ENCODE peak calls at places on chromosomes 13 and 19, in four cellular contexts. N is mammary epithelial cell; Y is effector memory CD4-positive, alpha-beta T cell; R is tibial nerve. J is an unnamed sample.

GRCh38 chr19:7188682-7189629 is 105.3 kb downstream of the INSR start:
- DNase-seq in N (no peak), R (no peak), Y (no peak), J (no peak)

GRCh38 chr13:41178040-41178439 is 16.3 kb downstream of the KBTBD7 start:
- DNase-seq in R (no peak), N (peak; percentile 20), Y (no peak), J (no peak)

GRCh38 chr19:30666301-30666803 is 294.2 kb downstream of the ZNF536 start:
- DNase-seq in N (peak; percentile 16), R (peak; percentile 65), Y (no peak), J (no peak)

GRCh38 chr19:10316229-10317044 is 622 bp upstream of the FDX2 start:
- DNase-seq in N (no peak), Y (no peak), R (no peak), J (no peak)

GRCh38 chr13:46951516-46951915 is 54.7 kb upstream of the HTR2A start:
- DNase-seq in Y (no peak), N (peak; percentile 95), R (no peak), J (no peak)

GRCh38 chr13:97268772-97269171 is 46.6 kb downstream of the MBNL2 start:
- DNase-seq in R (no peak), N (no peak), Y (no peak), J (no peak)

GRCh38 chr13:73536865-73537264 is 478.1 kb downstream of the KLF5 start:
- DNase-seq in N (no peak), Y (no peak), R (no peak), J (no peak)

GRCh38 chr19:57271280-57271679 is 9.0 kb upstream of the ZNF460 start:
- DNase-seq in Y (no peak), R (no peak), N (no peak), J (no peak)

GRCh38 chr13:36673838-36674326 is at the start of gene SERTM1:
- DNase-seq in Y (no peak), R (no peak), N (peak; percentile 27), J (no peak)

GRCh38 chr19:49749055-49749716 is 13.9 kb downstream of the TSKS start:
- DNase-seq in N (no peak), Y (no peak), R (no peak), J (no peak)

GRCh38 chr19:15091918-15092753 is 10.1 kb downstream of the OR1I1 start:
- DNase-seq in N (peak; percentile 41), Y (no peak), R (peak; percentile 85), J (no peak)

GRCh38 chr13:29707876-29708543 is 112.5 kb upstream of the SLC7A1 start:
- DNase-seq in R (no peak), Y (no peak), N (peak; percentile 52), J (no peak)

GRCh38 chr13:80040977-80041310 is 300.0 kb downstream of the SPRY2 start:
- DNase-seq in Y (no peak), N (no peak), R (no peak), J (no peak)

GRCh38 chr19:29837448-29837961 is 25.7 kb downstream of the CCNE1 start:
- DNase-seq in R (no peak), N (no peak), Y (no peak), J (no peak)

GRCh38 chr13:85651440-85651839 is 147.8 kb downstream of the SLITRK6 start:
- DNase-seq in R (no peak), N (peak; percentile 90), Y (no peak), J (peak; percentile 11)

GRCh38 chr19:56142897-56143434 is 1.9 kb downstream of the ZNF444 start:
- DNase-seq in Y (no peak), R (no peak), N (no peak), J (no peak)

GRCh38 chr19:50427997-50428425 is 4.7 kb upstream of the MYBPC2 start:
- DNase-seq in Y (no peak), N (no peak), R (peak; percentile 68), J (peak; percentile 96)

GRCh38 chr19:2558543-2558942 is 82.6 kb downstream of the GADD45B start:
- DNase-seq in N (no peak), R (no peak), Y (no peak), J (no peak)

GRCh38 chr13:31514932-31515331 is 224.4 kb upstream of the RXFP2 start:
- DNase-seq in R (no peak), N (no peak), Y (no peak), J (no peak)

GRCh38 chr13:98751397-98752110 is 918 bp downstream of the SLC15A1 start:
- DNase-seq in Y (no peak), N (no peak), R (no peak), J (no peak)

GRCh38 chr19:13866463-13867046 is 10.4 kb upstream of the NANOS3 start:
- DNase-seq in R (no peak), N (no peak), Y (no peak), J (no peak)

GRCh38 chr19:23071087-23071511 is 45.7 kb upstream of the ZNF730 start:
- DNase-seq in R (no peak), N (no peak), Y (no peak), J (no peak)

GRCh38 chr13:20359335-20359734 is 127.2 kb upstream of the GJB6 start:
- DNase-seq in R (no peak), Y (no peak), N (peak; percentile 99), J (no peak)

GRCh38 chr13:32001392-32001768 is 30.2 kb upstream of the FRY start:
- DNase-seq in R (no peak), N (peak; percentile 44), Y (no peak), J (no peak)

GRCh38 chr19:40365613-40366401 is 17.3 kb downstream of the PLD3 start:
- DNase-seq in N (no peak), Y (no peak), R (peak; percentile 56), J (peak; percentile 91)

GRCh38 chr13:44197791-44198770 is 175.5 kb upstream of the SERP2 start:
- DNase-seq in R (no peak), N (peak; percentile 49), Y (no peak), J (no peak)

GRCh38 chr19:903266-903797 is 9.7 kb downstream of the R3HDM4 start:
- DNase-seq in N (no peak), Y (no peak), R (no peak), J (no peak)

GRCh38 chr13:28250542-28250941 is 112.2 kb downstream of the PAN3 start:
- DNase-seq in Y (no peak), N (no peak), R (no peak), J (no peak)

GRCh38 chr19:27872370-27872769 is 1340.6 kb downstream of the UQCRFS1 start:
- DNase-seq in N (no peak), Y (no peak), R (no peak), J (no peak)

GRCh38 chr13:23794267-23795161 is 94.7 kb downstream of the MIPEP start:
- DNase-seq in N (peak; percentile 52), R (no peak), Y (no peak), J (no peak)

GRCh38 chr19:19342086-19343015 is 21.7 kb downstream of the MAU2 start:
- DNase-seq in N (peak; percentile 53), R (no peak), Y (no peak), J (peak; percentile 57)

GRCh38 chr19:44653343-44653742 is 9.6 kb downstream of the PVR start:
- DNase-seq in Y (no peak), R (no peak), N (no peak), J (peak; percentile 21)

GRCh38 chr13:38496956-38497355 is 147.3 kb downstream of the UFM1 start:
- DNase-seq in Y (no peak), N (no peak), R (no peak), J (no peak)

GRCh38 chr19:4350726-4351125 is 7.4 kb downstream of the MPND start:
- DNase-seq in Y (no peak), N (no peak), R (no peak), J (no peak)

GRCh38 chr19:35696835-35697234 is 7.5 kb upstream of the ZBTB32 start:
- DNase-seq in Y (no peak), N (peak; percentile 25), R (no peak), J (no peak)

GRCh38 chr19:10923503-10924076 is 4.8 kb downstream of the YIPF2 start:
- DNase-seq in Y (no peak), N (no peak), R (no peak), J (no peak)

GRCh38 chr13:96068729-96069128 is 15.5 kb upstream of the UGGT2 start:
- DNase-seq in N (no peak), Y (no peak), R (no peak), J (no peak)

GRCh38 chr19:35093430-35093829 is 22.2 kb upstream of the FXYD3 start:
- DNase-seq in R (no peak), N (no peak), Y (no peak), J (no peak)

GRCh38 chr19:2365201-2365970 is 5.3 kb downstream of the TMPRSS9 start:
- DNase-seq in Y (no peak), N (no peak), R (no peak), J (peak; percentile 11)

GRCh38 chr13:102402292-102402691 is 444 bp upstream of the FGF14 start:
- DNase-seq in N (no peak), R (no peak), Y (no peak), J (no peak)

GRCh38 chr13:70842062-70842644 is 733.9 kb upstream of the KLHL1 start:
- DNase-seq in N (no peak), Y (no peak), R (no peak), J (no peak)
- H3K27ac ChIP-seq in N (no peak overlapping the region), Y (no peak overlapping the region), R (no peak overlapping the region), J (no peak overlapping the region)

GRCh38 chr19:16425019-16425418 is 46.8 kb downstream of the EPS15L1 start:
- DNase-seq in R (no peak), Y (no peak), N (no peak), J (no peak)

GRCh38 chr19:16423891-16424290 is 47.9 kb downstream of the EPS15L1 start:
- DNase-seq in N (no peak), R (no peak), Y (no peak), J (no peak)

GRCh38 chr19:16429066-16429758 is 42.6 kb downstream of the EPS15L1 start:
- DNase-seq in R (no peak), N (peak; percentile 80), Y (no peak), J (no peak)

GRCh38 chr19:16428372-16429036 is 43.3 kb downstream of the EPS15L1 start:
- DNase-seq in Y (no peak), N (no peak), R (no peak), J (no peak)

DNA sequence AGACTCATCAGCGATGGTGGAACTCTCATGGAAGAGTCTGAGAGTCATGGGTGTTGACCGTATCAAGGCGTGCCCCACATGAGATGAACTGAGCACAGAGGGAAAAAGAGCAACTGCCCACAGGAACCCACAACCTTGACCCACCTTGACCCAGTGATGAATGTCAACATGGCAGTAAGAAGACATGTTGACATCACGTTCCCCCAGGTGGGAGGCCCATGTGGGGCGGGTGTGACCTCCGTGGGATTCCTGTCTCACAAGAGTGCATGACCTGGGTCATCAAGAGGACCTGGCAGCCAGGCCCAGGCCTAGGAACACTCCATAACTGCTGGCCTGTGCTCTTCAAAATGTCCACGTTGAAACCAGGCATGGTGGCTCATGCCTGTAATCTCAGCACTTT is 45.8 kb downstream of the EPS15L1 start:
- DNase-seq in R (no peak), Y (no peak), N (no peak), J (no peak)
- H3K36me3 ChIP-seq in R (peaks cover 23% of the 10 kb centered on the region), Y (peaks cover 33% of the 10 kb centered on the region), N (peaks cover 11% of the 10 kb centered on the region), J (no peaks in the 10 kb centered on the region)

DNA sequence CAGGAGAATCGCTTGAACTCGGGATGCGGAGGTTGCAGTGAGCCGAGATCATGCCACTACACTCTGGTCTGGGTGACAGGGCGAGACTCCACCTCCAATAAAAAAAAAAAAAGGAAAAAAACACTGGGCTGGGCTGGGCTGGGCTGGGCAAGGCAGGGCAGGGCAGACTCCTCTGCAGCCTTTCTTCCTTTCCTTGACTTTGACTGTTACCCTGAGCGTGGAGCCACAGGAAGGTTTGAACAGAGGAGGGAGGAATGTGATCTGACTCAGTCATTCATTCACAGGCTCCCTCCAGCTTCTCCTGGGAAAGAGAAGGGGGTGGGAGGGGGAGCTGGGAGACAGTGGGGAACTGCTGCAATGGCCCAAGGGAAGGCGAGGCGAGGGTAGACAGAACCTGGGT is 2.7 kb upstream of the ACTN4 start:
- DNase-seq in N (peak; percentile 28), R (no peak), Y (no peak), J (no peak)
- H3K4me1 ChIP-seq in N (peaks cover 3% of the 10 kb centered on the region), R (peaks cover 6% of the 10 kb centered on the region), Y (peaks cover 16% of the 10 kb centered on the region), J (peaks cover 22% of the 10 kb centered on the region)

GRCh38 chr13:61094865-61095264 is 320.8 kb downstream of the PCDH20 start:
- DNase-seq in N (no peak), Y (no peak), R (no peak), J (no peak)
- H3K27ac ChIP-seq in N (no peak overlapping the region), Y (no peak overlapping the region), R (no peak overlapping the region), J (no peak overlapping the region)